ENCODE peak calls at places on chromosomes 11 and 22, in five cellular contexts. F is NCI-H1694 treated with DMSO at 0.1 percent for 48 hours, T is AG08396, Q is GM10248, J is cardiac septum. X is an unnamed sample.

GRCh38 chr11:36492724-36493304 is 17.3 kb downstream of the TRAF6 start:
- DNase-seq in F (peak), T (peak), Q (peak), J (no peak), X (no peak)

GRCh38 chr11:63906585-63906984 is 10.4 kb downstream of the RCOR2 start:
- DNase-seq in F (no peak), T (no peak), Q (no peak), J (no peak), X (no peak)

GRCh38 chr11:18066626-18067025 is 20.6 kb upstream of the TPH1 start:
- DNase-seq in F (no peak), T (no peak), Q (no peak), J (no peak), X (no peak)

GRCh38 chr22:23180893-23181762 is 819 bp downstream of the BCR start:
- DNase-seq in F (no peak), T (peak), Q (no peak), J (no peak), X (no peak)

GRCh38 chr11:128528294-128528693 is 59.1 kb downstream of the ETS1 start:
- DNase-seq in F (no peak), T (no peak), Q (no peak), J (no peak), X (no peak)

GRCh38 chr11:128692750-128693578 is 908 bp upstream of the FLI1 start:
- DNase-seq in F (no peak), T (peak), Q (peak), J (peak), X (no peak)

GRCh38 chr22:49327411-49327810 is 500.3 kb downstream of the BRD1 start:
- DNase-seq in F (no peak), T (no peak), Q (no peak), J (no peak), X (no peak)

GRCh38 chr11:76693791-76694190 is 23.2 kb upstream of the LRRC32 start:
- DNase-seq in F (no peak), T (no peak), Q (no peak), J (no peak), X (no peak)

GRCh38 chr11:103055174-103055890 is 36.6 kb downstream of the DCUN1D5 start:
- DNase-seq in F (no peak), T (peak), Q (peak), J (no peak), X (no peak)

GRCh38 chr11:91978747-91979146 is 245.9 kb upstream of the FAT3 start:
- DNase-seq in F (no peak), T (no peak), Q (no peak), J (no peak), X (no peak)

GRCh38 chr22:23531283-23531921 is 48.7 kb downstream of the IGLL1 start:
- DNase-seq in F (no peak), T (no peak), Q (no peak), J (peak), X (peak)

GRCh38 chr22:31578171-31578570 is 81.8 kb downstream of the SFI1 start:
- DNase-seq in F (no peak), T (no peak), Q (no peak), J (no peak), X (no peak)

GRCh38 chr22:19527321-19527721 is 3.1 kb upstream of the CLDN5 start:
- DNase-seq in F (no peak), T (no peak), Q (peak), J (peak), X (no peak)

GRCh38 chr11:70608568-70609314 is 210.4 kb downstream of the CTTN start:
- DNase-seq in F (no peak), T (peak), Q (no peak), J (no peak), X (no peak)

GRCh38 chr11:72751293-72752087 is 718 bp downstream of the ARAP1 start:
- DNase-seq in F (no peak), T (no peak), Q (no peak), J (no peak), X (no peak)

GRCh38 chr22:25030636-25031035 is 78.1 kb downstream of the KIAA1671 start:
- DNase-seq in F (no peak), T (no peak), Q (no peak), J (no peak), X (no peak)

GRCh38 chr11:70225629-70226582 is 22.8 kb downstream of the FADD start:
- DNase-seq in F (no peak), T (no peak), Q (no peak), J (no peak), X (no peak)

X was measured in sigmoid colon.